ENCODE peak calls at places on chromosomes 3 and 15, in seven cellular contexts. S, G, E, P, K, Z and C are unnamed samples.

GRCh38 chr3:12336099-12336498 is 47.2 kb downstream of the PPARG start:
- DNase-seq in S (no peak), G (peak; percentile 61), E (no peak), P (no peak), K (peak; percentile 19), Z (no peak), C (no peak)

GRCh38 chr3:179348325-179349013 is 960 bp downstream of the MFN1 start:
- DNase-seq in S (no peak), G (no peak), E (no peak), P (no peak), K (no peak), Z (no peak), C (peak; percentile 6)

GRCh38 chr15:101578443-101578894 is 73.7 kb downstream of the TM2D3 start:
- DNase-seq in S (peak; percentile 39), G (peak; percentile 44), E (no peak), P (peak; percentile 51), K (peak; percentile 33), Z (no peak), C (peak; percentile 26)

GRCh38 chr15:31268911-31269784 is 57.5 kb upstream of the KLF13 start:
- DNase-seq in S (no peak), G (no peak), E (no peak), P (no peak), K (no peak), Z (no peak), C (no peak)

GRCh38 chr3:18900994-18901393 is 247.3 kb upstream of the KCNH8 start:
- DNase-seq in S (no peak), G (peak; percentile 0), E (no peak), P (no peak), K (no peak), Z (no peak), C (no peak)

GRCh38 chr15:31032959-31033358 is 41.5 kb upstream of the MTMR10 start:
- DNase-seq in S (no peak), G (peak; percentile 86), E (no peak), P (peak; percentile 45), K (peak; percentile 91), Z (no peak), C (no peak)

GRCh38 chr15:101773496-101774100 is 29.7 kb upstream of the OR4F6 start:
- DNase-seq in S (no peak), G (no peak), E (no peak), P (no peak), K (no peak), Z (no peak), C (peak; percentile 38)

GRCh38 chr15:96119734-96120133 is 210.8 kb upstream of the NR2F2 start:
- DNase-seq in S (peak; percentile 10), G (no peak), E (no peak), P (no peak), K (no peak), Z (no peak), C (no peak)

GRCh38 chr3:4794331-4794730 is 184.9 kb upstream of the BHLHE40 start:
- DNase-seq in S (no peak), G (no peak), E (no peak), P (no peak), K (no peak), Z (no peak), C (no peak)

GRCh38 chr3:198076722-198077308 is 116.8 kb downstream of the LMLN start:
- DNase-seq in S (no peak), G (no peak), E (no peak), P (no peak), K (no peak), Z (no peak), C (no peak)

GRCh38 chr15:92034227-92034626 is 180.7 kb downstream of the SLCO3A1 start:
- DNase-seq in S (no peak), G (no peak), E (no peak), P (no peak), K (no peak), Z (no peak), C (no peak)

GRCh38 chr3:51620543-51620942 is 50.5 kb upstream of the TEX264 start:
- DNase-seq in S (no peak), G (peak; percentile 67), E (no peak), P (peak; percentile 30), K (peak; percentile 39), Z (no peak), C (no peak)

GRCh38 chr3:78728406-78729145 is 1039.2 kb downstream of the ROBO1 start:
- DNase-seq in S (no peak), G (peak; percentile 61), E (no peak), P (peak; percentile 60), K (peak; percentile 47), Z (no peak), C (peak; percentile 61)

GRCh38 chr15:70096215-70096974 is 1.3 kb downstream of the TLE3 start:
- DNase-seq in S (peak; percentile 73), G (peak; percentile 50), E (peak; percentile 57), P (peak; percentile 67), K (peak; percentile 51), Z (peak; percentile 52), C (peak; percentile 51)

GRCh38 chr15:92449476-92449875 is 55.8 kb downstream of the ST8SIA2 start:
- DNase-seq in S (no peak), G (peak; percentile 3), E (no peak), P (no peak), K (no peak), Z (no peak), C (no peak)

GRCh38 chr15:87287156-87287555 is 969.4 kb downstream of the NTRK3 start:
- DNase-seq in S (no peak), G (peak; percentile 4), E (no peak), P (peak; percentile 84), K (peak; percentile 38), Z (no peak), C (peak; percentile 84)

GRCh38 chr15:74240897-74241614 is 4.9 kb downstream of the CCDC33 start:
- DNase-seq in S (no peak), G (no peak), E (no peak), P (no peak), K (no peak), Z (no peak), C (no peak)

GRCh38 chr3:126521122-126521891 is 2.6 kb upstream of the CHST13 start:
- DNase-seq in S (no peak), G (no peak), E (no peak), P (no peak), K (no peak), Z (no peak), C (no peak)

GRCh38 chr3:58683001-58683845 is 16.6 kb upstream of the FAM3D start:
- DNase-seq in S (no peak), G (no peak), E (no peak), P (peak; percentile 58), K (peak; percentile 10), Z (no peak), C (no peak)

GRCh38 chr15:77824361-77824985 is 191.8 kb upstream of the LINGO1 start:
- DNase-seq in S (no peak), G (no peak), E (no peak), P (no peak), K (no peak), Z (no peak), C (no peak)

GRCh38 chr3:154040283-154040682 is 80.9 kb upstream of the ARHGEF26 start:
- DNase-seq in S (no peak), G (peak; percentile 35), E (no peak), P (peak; percentile 46), K (peak; percentile 55), Z (no peak), C (peak; percentile 49)

DNA sequence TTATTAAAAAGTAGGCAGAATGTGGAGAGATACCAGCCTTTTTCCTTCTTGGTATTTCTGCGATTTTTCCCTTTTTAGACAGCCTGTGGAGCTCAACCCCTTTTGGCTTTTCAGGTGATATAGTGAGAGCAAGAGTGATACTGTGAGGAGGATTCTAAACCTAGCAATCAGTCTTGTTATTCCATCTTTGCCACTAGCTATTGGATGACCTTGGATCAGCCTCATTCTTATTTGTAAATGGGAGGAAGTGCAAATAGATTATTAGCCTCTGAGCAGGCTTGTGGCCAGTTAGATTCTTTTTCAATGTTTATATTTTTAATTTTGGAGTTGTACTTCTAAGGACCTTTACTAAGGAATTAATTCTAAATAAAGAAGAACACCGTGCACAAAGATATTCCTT is 34.0 kb downstream of the IQGAP1 start:
- DNase-seq in S (no peak), G (no peak), E (no peak), P (no peak), K (no peak), Z (no peak), C (no peak)
- TF ChIP-seq CTCF in S (no peak), G (no peak), E (no peak), P (no peak), K (no peak), Z (no peak), C (no peak)

GRCh38 chr3:159455741-159456181 is 532.9 kb upstream of the IL12A start:
- DNase-seq in S (no peak), G (no peak), E (no peak), P (peak; percentile 17), K (no peak), Z (no peak), C (no peak)

GRCh38 chr3:159453036-159453435 is 535.6 kb upstream of the IL12A start:
- DNase-seq in S (no peak), G (no peak), E (no peak), P (no peak), K (no peak), Z (no peak), C (no peak)

GRCh38 chr3:159458982-159459381 is 529.7 kb upstream of the IL12A start:
- DNase-seq in S (no peak), G (no peak), E (no peak), P (no peak), K (no peak), Z (no peak), C (no peak)

DNA sequence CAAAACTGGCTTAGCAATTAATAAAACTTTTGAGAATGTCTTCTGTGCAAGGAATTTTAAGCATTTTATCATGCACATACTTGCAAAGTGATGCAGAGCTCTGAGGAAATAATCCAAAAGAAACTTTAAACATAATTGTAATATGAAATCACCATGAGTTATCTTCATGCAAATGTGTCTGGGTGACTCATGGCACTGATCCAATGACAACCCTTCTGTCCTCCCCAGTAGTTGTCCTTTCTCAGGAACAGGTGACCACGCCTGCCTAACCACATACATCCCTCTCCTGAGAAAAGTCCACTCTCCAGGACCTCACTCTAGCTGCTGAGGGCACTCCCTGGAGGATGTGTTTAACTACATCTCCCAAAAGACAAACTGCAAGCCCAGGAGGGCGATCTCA is 530.6 kb upstream of the IL12A start:
- DNase-seq in S (no peak), G (peak; percentile 83), E (no peak), P (peak; percentile 99), K (peak; percentile 88), Z (no peak), C (peak; percentile 85)
- TF ChIP-seq CTCF in S (no peak), G (no peak), E (no peak), P (no peak), K (no peak), Z (no peak), C (no peak)

GRCh38 chr15:57017024-57017423 is 98.6 kb downstream of the TCF12 start:
- DNase-seq in S (no peak), G (peak; percentile 42), E (no peak), P (peak; percentile 40), K (peak; percentile 44), Z (no peak), C (peak; percentile 33)
- TF ChIP-seq CTCF in S (no peak), G (peak; percentile 16), E (no peak), P (peak; percentile 16), K (peak; percentile 22), Z (no peak), C (no peak)

DNA sequence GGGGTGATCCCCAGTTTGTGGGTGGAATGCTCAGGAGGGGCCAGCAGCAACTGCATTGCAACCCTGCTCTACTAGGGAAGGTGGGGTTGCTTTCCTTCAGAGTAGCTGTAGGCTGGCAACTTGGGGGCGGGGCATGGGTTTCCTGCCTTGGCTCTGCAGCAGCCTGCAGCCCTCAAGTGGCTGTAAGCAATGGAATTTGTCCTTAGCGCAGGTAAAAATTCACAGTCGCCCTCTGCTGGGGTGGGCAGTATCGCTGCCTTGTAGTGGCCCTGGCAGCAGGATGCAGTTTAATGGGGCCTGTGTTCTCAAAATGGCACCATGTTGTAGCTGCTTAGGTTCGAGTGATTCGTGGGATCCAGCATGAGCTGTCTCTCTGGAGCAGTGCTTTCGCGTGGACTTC is 29.8 kb downstream of the STT3B start:
- DNase-seq in S (peak; percentile 15), G (no peak), E (peak; percentile 37), P (no peak), K (no peak), Z (no peak), C (no peak)
- TF ChIP-seq CTCF in S (peak; percentile 8), G (no peak), E (no peak), P (no peak), K (no peak), Z (no peak), C (no peak)